ENCODE peak calls at places on chromosomes 3 and 15, in eight cellular contexts. J, X, T, Y, M, K, E and O are unnamed samples.

GRCh38 chr3:47004369-47005211 is 25.1 kb downstream of the NBEAL2 start:
- DNase-seq in K (peak; percentile 13), T (no peak), E (no peak), M (no peak), X (no peak), J (no peak), Y (peak; percentile 73), O (no peak)

GRCh38 chr3:141050913-141051632 is at the start of gene SPSB4:
- DNase-seq in M (peak; percentile 80), Y (peak; percentile 79), T (peak; percentile 28), K (peak; percentile 81), X (peak; percentile 68), J (peak; percentile 27), E (peak; percentile 91), O (peak; percentile 34)

GRCh38 chr15:37220949-37221670 is 120.8 kb upstream of the MEIS2 start:
- DNase-seq in Y (no peak), T (no peak), K (no peak), E (no peak), M (no peak), J (no peak), X (no peak), O (no peak)

GRCh38 chr3:120424506-120424905 is 26.3 kb downstream of the FSTL1 start:
- DNase-seq in K (peak; percentile 26), T (no peak), E (no peak), X (no peak), J (no peak), M (no peak), Y (no peak), O (no peak)

GRCh38 chr3:11060500-11061251 is 68.1 kb downstream of the SLC6A1 start:
- DNase-seq in J (peak; percentile 50), K (peak; percentile 73), M (peak; percentile 88), E (peak; percentile 62), T (peak; percentile 50), Y (peak; percentile 86), X (peak; percentile 52), O (peak; percentile 54)

GRCh38 chr15:77796046-77796729 is 163.5 kb upstream of the LINGO1 start:
- DNase-seq in X (no peak), T (no peak), K (no peak), J (no peak), M (no peak), Y (no peak), E (no peak), O (no peak)

GRCh38 chr3:136842294-136842693 is 19.7 kb upstream of the NCK1 start:
- DNase-seq in T (no peak), K (no peak), J (no peak), Y (no peak), M (no peak), E (no peak), X (no peak), O (no peak)

GRCh38 chr15:74263473-74263872 is 27.3 kb downstream of the CCDC33 start:
- DNase-seq in E (no peak), T (no peak), Y (no peak), M (no peak), J (no peak), X (no peak), K (no peak), O (no peak)

GRCh38 chr3:53140575-53141467 is 10.6 kb upstream of the RFT1 start:
- DNase-seq in T (no peak), E (no peak), M (no peak), Y (no peak), X (no peak), K (no peak), J (peak; percentile 81), O (no peak)

GRCh38 chr3:105899528-105899927 is 30.7 kb upstream of the CBLB start:
- DNase-seq in M (no peak), Y (no peak), T (no peak), X (peak; percentile 25), K (no peak), J (peak; percentile 79), E (no peak), O (no peak)

GRCh38 chr3:107458871-107459270 is 63.9 kb upstream of the BBX start:
- DNase-seq in J (no peak), K (no peak), T (no peak), Y (no peak), X (no peak), E (peak; percentile 21), M (no peak), O (no peak)

GRCh38 chr3:31379598-31379997 is 153.1 kb upstream of the STT3B start:
- DNase-seq in J (no peak), Y (no peak), X (no peak), M (no peak), E (no peak), K (no peak), T (no peak), O (no peak)

GRCh38 chr3:178514411-178514800 is 21.8 kb upstream of the KCNMB2 start:
- DNase-seq in T (no peak), Y (no peak), X (no peak), K (no peak), M (no peak), J (no peak), E (no peak), O (no peak)

GRCh38 chr3:159845737-159846136 is 142.9 kb upstream of the IL12A start:
- DNase-seq in J (no peak), E (no peak), X (no peak), K (no peak), M (no peak), T (no peak), Y (no peak), O (no peak)

GRCh38 chr3:122316368-122316767 is 8.7 kb upstream of the CSTA start:
- DNase-seq in Y (no peak), K (no peak), J (no peak), E (no peak), T (no peak), M (no peak), X (no peak), O (no peak)
- TF ChIP-seq CTCF in Y (no peak), K (no peak), J (no peak), E (no peak), T (no peak), M (no peak), X (no peak), O (no peak)

DNA sequence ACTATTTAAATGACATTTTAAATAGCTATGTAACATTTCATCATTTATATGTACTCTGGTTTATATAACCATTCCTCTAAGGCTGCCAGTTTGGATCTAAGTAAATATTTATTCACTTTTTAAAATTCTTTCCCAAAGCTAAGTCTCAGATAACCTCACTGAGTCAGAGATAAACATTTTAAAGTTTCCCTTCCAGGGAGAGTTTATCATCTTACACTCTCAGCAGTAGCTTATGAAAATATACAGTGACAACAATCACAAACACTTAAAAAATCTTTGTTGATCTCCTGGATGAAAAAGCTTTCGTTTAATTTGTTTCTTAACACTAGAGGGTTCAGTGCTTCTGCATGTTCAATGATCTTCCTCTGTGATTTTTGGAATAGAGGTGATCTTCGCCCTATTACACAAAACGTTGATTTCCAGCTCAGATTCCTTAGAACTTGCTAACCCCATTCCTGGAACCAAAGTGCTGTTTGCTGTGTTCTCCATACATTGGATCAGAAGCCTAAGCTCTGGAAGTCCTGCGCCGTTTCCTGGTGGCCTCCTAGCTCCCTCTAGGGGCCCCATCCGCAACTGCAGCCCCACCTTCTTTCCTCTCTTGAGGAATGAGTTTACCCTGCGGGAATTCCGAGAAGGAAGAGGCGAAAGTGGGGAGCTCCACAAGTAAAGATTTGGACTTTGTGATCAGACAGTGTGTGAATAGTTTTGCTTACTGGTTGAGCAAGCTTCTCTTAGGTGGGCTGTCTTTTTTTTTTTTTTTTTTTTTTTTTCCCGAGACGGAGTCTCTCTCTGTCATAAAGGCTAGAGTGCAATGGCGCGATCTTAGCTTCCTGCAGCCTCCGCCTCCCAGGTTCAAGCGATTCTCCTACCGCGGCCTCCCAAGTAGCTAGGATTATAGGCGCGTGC is 29.3 kb upstream of the SACM1L start:
- DNase-seq in T (peak; percentile 41), J (peak; percentile 97), Y (peak; percentile 82), X (peak; percentile 53), M (peak; percentile 84), E (peak; percentile 72), K (peak; percentile 65), O (peak; percentile 77)
- H3K27ac ChIP-seq in T (no peak overlapping the region), J (peak overlapping the region; percentile 96), Y (no peak overlapping the region), X (no peak overlapping the region), M (peak overlapping the region; percentile 10), E (no peak overlapping the region), K (no peak overlapping the region), O (no peak overlapping the region)

GRCh38 chr15:101517504-101517903 is 28.0 kb upstream of the PCSK6 start:
- DNase-seq in X (no peak), T (no peak), Y (no peak), J (no peak), E (no peak), K (no peak), M (no peak), O (no peak)
- TF ChIP-seq CTCF in X (no peak), T (no peak), Y (no peak), J (no peak), E (no peak), K (no peak), M (no peak), O (no peak)

DNA sequence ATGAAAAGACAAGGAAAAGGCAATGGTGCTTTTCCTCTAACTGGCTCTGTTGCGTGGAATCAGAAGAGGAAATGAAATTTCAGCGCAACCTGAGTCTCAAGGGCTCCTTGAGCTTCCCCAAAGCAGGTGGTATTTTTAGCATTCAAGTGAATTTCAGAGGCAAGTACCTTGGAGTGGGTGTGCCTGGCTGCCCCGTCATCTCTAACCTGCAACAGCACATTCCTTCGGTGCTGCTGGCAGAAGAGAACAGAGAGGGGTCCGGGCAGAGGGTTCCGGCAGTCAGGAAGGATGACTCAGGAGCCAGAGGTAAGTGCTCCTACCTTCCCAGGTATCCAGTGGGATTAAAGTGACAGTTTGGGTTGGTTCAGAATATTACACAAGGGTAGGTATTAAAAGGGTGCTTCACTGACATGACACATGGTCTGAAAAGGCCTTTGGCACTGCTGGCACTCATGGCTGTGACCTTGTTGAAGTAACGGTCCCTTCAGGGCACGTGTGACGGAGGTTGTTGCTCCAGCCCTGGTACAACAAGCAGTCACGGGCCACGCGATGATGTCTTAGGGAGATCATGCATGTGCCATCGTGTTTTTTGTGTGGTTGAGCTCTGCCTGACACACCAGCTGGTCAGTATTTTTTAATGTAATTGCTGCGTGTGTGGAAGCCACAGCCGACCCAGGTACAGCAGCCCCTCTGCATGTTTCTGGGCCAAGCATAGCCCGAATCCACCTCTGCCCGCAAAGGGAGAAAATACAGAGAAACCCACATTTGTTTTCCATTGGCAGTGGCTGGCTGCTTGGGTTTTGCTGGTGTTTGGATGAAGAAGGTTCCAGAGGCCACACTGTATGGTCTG is 75.7 kb downstream of the LRRK1 start:
- DNase-seq in E (no peak), J (no peak), Y (no peak), X (no peak), T (no peak), M (no peak), K (no peak), O (peak; percentile 71)
- H3K27ac ChIP-seq in E (no peak overlapping the region), J (no peak overlapping the region), Y (no peak overlapping the region), X (no peak overlapping the region), T (no peak overlapping the region), M (no peak overlapping the region), K (no peak overlapping the region), O (no peak overlapping the region)

GRCh38 chr15:90482124-90483011 is 47.4 kb upstream of the CRTC3 start:
- DNase-seq in E (no peak), Y (no peak), T (peak; percentile 34), X (peak; percentile 45), M (peak; percentile 67), J (peak; percentile 66), K (no peak), O (no peak)
- TF ChIP-seq CTCF in E (peak; percentile 60), Y (peak; percentile 71), T (peak; percentile 85), X (peak; percentile 89), M (peak; percentile 92), J (peak; percentile 77), K (peak; percentile 58), O (no peak)

GRCh38 chr3:64157150-64158035 is 67.9 kb downstream of the PRICKLE2 start:
- DNase-seq in T (no peak), K (no peak), Y (no peak), M (no peak), E (no peak), J (no peak), X (no peak), O (no peak)
- H3K27ac ChIP-seq in T (no peak overlapping the region), K (no peak overlapping the region), Y (no peak overlapping the region), M (peak overlapping the region; percentile 74), E (no peak overlapping the region), J (no peak overlapping the region), X (peak overlapping the region; percentile 15), O (peak overlapping the region; percentile 23)